ENCODE peak calls at places on chromosome 18, in five cellular contexts. Z is Peyer's patch, H is ascending aorta, L is fibroblast of lung, O is tibial nerve. J is an unnamed sample. For H3K4me1, the result is how much of the 10 kb centered on the place peaks cover.

GRCh38 chr18:26863122-26863879 is 2.2 kb downstream of the AQP4 start:
- DNase-seq in H (no peak), Z (peak), L (no peak), O (no peak), J (peak)

GRCh38 chr18:25467226-25468065 is 115.5 kb upstream of the ZNF521 start:
- DNase-seq in O (no peak), L (peak), Z (no peak), H (peak), J (no peak)

GRCh38 chr18:21851327-21851961 is 110.9 kb downstream of the MIB1 start:
- DNase-seq in L (peak), O (no peak), H (no peak), Z (no peak), J (no peak)

GRCh38 chr18:25921677-25922421 is 168.6 kb downstream of the SS18 start:
- DNase-seq in Z (peak), L (peak), O (no peak), H (no peak), J (no peak)

GRCh38 chr18:26052497-26052896 is 37.9 kb downstream of the SS18 start:
- DNase-seq in L (no peak), H (no peak), Z (no peak), O (no peak), J (no peak)

GRCh38 chr18:10689954-10690302 is 164.1 kb downstream of the NAPG start:
- DNase-seq in O (no peak), L (no peak), H (no peak), Z (no peak), J (no peak)

GRCh38 chr18:61203151-61203550 is 130.1 kb upstream of the CDH20 start:
- DNase-seq in Z (no peak), H (no peak), O (no peak), L (no peak), J (no peak)

GRCh38 chr18:34837769-34838194 is 127.7 kb downstream of the DTNA start:
- DNase-seq in L (peak), O (no peak), H (no peak), Z (no peak), J (no peak)

GRCh38 chr18:56475250-56475649 is 163.1 kb downstream of the TXNL1 start:
- DNase-seq in L (no peak), O (no peak), H (no peak), Z (no peak), J (no peak)

GRCh38 chr18:61831071-61831470 is 61.7 kb downstream of the RNF152 start:
- DNase-seq in O (no peak), Z (no peak), H (no peak), L (peak), J (no peak)

GRCh38 chr18:74951165-74951760 is 257.7 kb downstream of the PTGR3 start:
- DNase-seq in L (peak), O (peak), H (no peak), Z (no peak), J (peak)

GRCh38 chr18:25409971-25410370 is 58.0 kb upstream of the ZNF521 start:
- DNase-seq in O (no peak), L (no peak), Z (no peak), H (no peak), J (no peak)

GRCh38 chr18:59814872-59815271 is 84.9 kb upstream of the PMAIP1 start:
- DNase-seq in H (no peak), Z (no peak), L (peak), O (no peak), J (no peak)

GRCh38 chr18:5091741-5092140 is 105.3 kb downstream of the AKAIN1 start:
- DNase-seq in O (no peak), Z (no peak), H (no peak), L (no peak), J (no peak)

GRCh38 chr18:38427234-38427633 is 861.6 kb upstream of the CELF4 start:
- DNase-seq in L (no peak), Z (no peak), H (no peak), O (no peak), J (no peak)

GRCh38 chr18:34659579-34660517 is 50.2 kb upstream of the DTNA start:
- DNase-seq in L (peak), Z (peak), H (peak), O (peak), J (peak)

GRCh38 chr18:31050635-31051034 is 8.1 kb upstream of the DSC3 start:
- DNase-seq in O (no peak), H (no peak), Z (no peak), L (no peak), J (no peak)

GRCh38 chr18:4230450-4231168 is 224.5 kb downstream of the DLGAP1 start:
- DNase-seq in H (no peak), Z (no peak), O (no peak), L (no peak), J (no peak)

GRCh38 chr18:50104421-50104820 is 90.5 kb downstream of the MYO5B start:
- DNase-seq in Z (no peak), L (no peak), H (no peak), O (no peak), J (no peak)

GRCh38 chr18:68604256-68604655 is 110.7 kb downstream of the TMX3 start:
- DNase-seq in H (no peak), L (peak), Z (no peak), O (no peak), J (no peak)

GRCh38 chr18:55102508-55102907 is 143.2 kb upstream of the CCDC68 start:
- DNase-seq in L (no peak), Z (no peak), O (no peak), H (no peak), J (no peak)

GRCh38 chr18:42024131-42024530 is 69.1 kb downstream of the PIK3C3 start:
- DNase-seq in H (no peak), L (no peak), O (no peak), Z (no peak), J (no peak)

GRCh38 chr18:26637324-26637723 is 89.0 kb upstream of the KCTD1 start:
- DNase-seq in H (no peak), L (no peak), Z (no peak), O (no peak), J (no peak)

GRCh38 chr18:23585007-23585871 is 1.1 kb downstream of the NPC1 start:
- DNase-seq in L (no peak), O (no peak), Z (peak), H (no peak), J (no peak)

GRCh38 chr18:23580677-23581367 is 5.5 kb downstream of the NPC1 start:
- DNase-seq in Z (no peak), L (peak), O (no peak), H (no peak), J (no peak)

GRCh38 chr18:23585897-23586248 is 433 bp downstream of the NPC1 start:
- DNase-seq in O (no peak), L (no peak), Z (no peak), H (no peak), J (no peak)

GRCh38 chr18:23584019-23584970 is 2.0 kb downstream of the NPC1 start:
- DNase-seq in Z (no peak), L (no peak), H (no peak), O (no peak), J (peak)

GRCh38 chr18:23583071-23583865 is 3.0 kb downstream of the NPC1 start:
- DNase-seq in Z (no peak), H (no peak), O (no peak), L (no peak), J (no peak)
- H3K4me1 ChIP-seq in Z (under half), H (under half), O (under half), L (under half), J (half or more)

GRCh38 chr18:37252854-37253396 is 312.7 kb downstream of the CELF4 start:
- DNase-seq in L (no peak), H (no peak), Z (no peak), O (no peak), J (no peak)

GRCh38 chr18:37252342-37252741 is 313.3 kb downstream of the CELF4 start:
- DNase-seq in L (no peak), Z (no peak), H (no peak), O (no peak), J (no peak)

GRCh38 chr18:37254973-37255372 is 310.6 kb downstream of the CELF4 start:
- DNase-seq in Z (no peak), H (no peak), O (no peak), L (no peak), J (no peak)

GRCh38 chr18:37254256-37254880 is 311.2 kb downstream of the CELF4 start:
- DNase-seq in Z (no peak), O (no peak), L (no peak), H (no peak), J (no peak)

DNA sequence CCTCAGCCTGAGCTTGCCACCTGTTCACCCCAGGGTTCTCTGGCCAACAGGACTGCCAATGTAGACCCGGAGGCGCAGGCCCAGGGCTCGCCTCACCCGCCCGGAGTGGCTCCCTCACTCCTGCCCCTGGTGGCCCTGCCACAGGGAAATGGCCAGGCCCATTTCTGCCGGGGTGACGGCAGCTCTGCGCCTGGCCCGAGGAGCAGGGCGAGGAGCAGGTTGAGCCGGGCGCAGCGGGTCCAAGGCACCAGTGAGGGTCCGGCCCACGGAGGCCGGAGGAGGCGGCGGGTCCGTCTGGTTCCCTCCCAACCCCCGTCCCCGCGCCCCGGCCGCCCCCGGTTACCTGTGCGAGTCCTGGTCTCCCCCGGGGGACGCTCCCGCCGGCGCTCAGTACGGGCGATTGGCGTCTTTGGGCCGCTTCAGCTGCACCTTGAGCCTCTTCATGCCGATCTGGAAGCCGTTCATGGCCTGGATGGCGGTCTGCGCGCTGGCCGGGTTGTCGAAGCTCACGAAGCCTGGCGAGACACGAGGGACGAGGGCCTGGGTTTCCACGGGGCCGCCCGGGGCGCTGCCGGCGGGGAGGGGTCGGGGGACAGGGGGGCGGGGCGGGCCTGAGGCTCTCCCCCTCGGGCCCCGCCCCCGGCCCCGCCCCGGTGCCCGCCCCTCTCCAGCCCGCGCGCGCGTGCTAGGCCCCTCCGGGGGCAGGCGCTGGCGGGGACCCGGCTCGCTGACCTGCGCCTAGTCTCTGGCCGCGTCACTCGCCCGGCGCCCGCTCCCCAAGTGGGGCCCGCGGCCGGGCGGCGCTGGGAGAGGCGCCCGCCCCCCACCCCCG is 312.0 kb downstream of the CELF4 start:
- DNase-seq in Z (no peak), O (no peak), L (no peak), H (no peak), J (peak)
- H3K4me3 ChIP-seq in Z (peak), O (no peak), L (no peak), H (peak), J (peak)

DNA sequence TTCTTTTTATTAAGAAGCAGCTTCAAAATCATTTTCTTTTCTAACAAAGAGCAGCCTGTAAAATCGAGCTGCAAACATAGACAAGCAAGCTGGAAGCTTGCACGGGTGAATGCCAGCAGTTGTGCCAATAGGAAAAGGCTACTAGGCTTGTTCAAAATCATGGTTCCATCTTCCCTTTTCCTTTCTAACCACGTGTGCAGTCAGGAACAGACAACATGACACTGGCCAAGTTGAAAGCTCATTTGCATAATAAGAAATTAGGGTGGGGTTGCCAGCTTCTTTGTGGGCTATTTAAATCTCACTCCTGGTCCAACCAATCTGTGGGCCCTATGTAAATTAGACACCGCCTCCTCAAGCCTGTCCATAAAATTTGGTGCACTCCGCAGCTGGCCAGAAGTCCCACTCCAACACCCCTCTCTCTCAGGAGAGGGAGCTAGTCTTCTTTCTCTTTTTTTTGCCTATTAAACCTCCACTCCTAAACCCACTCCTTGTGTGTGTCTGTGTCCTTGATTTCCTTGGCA is 1948.4 kb upstream of the PIK3C3 start:
- DNase-seq in O (no peak), H (no peak), L (no peak), Z (no peak), J (no peak)
- TF ChIP-seq CTCF in O (no peak), H (no peak), L (no peak), Z (no peak), J (no peak)

DNA sequence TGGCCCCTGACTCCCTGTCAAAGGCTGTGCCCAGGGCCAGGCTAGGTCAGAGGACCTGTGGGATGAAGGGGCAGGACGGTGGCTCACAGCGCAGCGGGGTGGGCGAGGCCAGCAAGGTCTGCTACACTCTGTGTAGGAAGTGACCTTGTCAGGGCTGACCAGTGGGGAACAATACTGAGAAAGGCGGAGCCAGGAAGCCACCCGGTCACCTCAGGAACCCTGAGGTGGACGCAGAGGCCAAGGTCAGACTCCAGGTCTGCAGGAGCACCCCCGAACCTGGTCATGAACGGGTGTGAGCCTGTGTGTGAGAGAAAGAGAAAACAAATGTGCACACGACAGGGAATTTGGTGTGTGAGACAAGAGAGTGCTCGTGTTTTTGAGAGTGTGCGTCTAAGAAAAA is 72.3 kb downstream of the SMAD7 start:
- DNase-seq in Z (no peak), H (no peak), O (no peak), L (no peak), J (peak)
- H3K4me1 ChIP-seq in Z (under half), H (under half), O (under half), L (under half), J (under half)

GRCh38 chr18:13136689-13137040 is 81.9 kb upstream of the LDLRAD4 start:
- DNase-seq in O (no peak), H (no peak), L (no peak), Z (no peak), J (no peak)

GRCh38 chr18:13138822-13139139 is 79.8 kb upstream of the LDLRAD4 start:
- DNase-seq in L (no peak), H (no peak), O (no peak), Z (no peak), J (no peak)

GRCh38 chr18:13137939-13138821 is 80.4 kb upstream of the LDLRAD4 start:
- DNase-seq in Z (peak), L (peak), H (peak), O (no peak), J (peak)

GRCh38 chr18:13136056-13136688 is 82.4 kb upstream of the LDLRAD4 start:
- DNase-seq in H (no peak), Z (no peak), L (no peak), O (no peak), J (no peak)

GRCh38 chr18:13137041-13137938 is 81.3 kb upstream of the LDLRAD4 start:
- DNase-seq in O (no peak), L (no peak), Z (peak), H (no peak), J (peak)
- H3K4me3 ChIP-seq in O (peak), L (peak), Z (peak), H (peak), J (peak)

GRCh38 chr18:9679125-9679524 is 29.0 kb upstream of the RAB31 start:
- DNase-seq in O (no peak), L (no peak), Z (no peak), H (no peak), J (no peak)

GRCh38 chr18:9669016-9669415 is 39.1 kb upstream of the RAB31 start:
- DNase-seq in H (no peak), O (no peak), L (no peak), Z (no peak), J (no peak)

GRCh38 chr18:9671214-9671613 is 36.9 kb upstream of the RAB31 start:
- DNase-seq in H (no peak), Z (no peak), O (no peak), L (no peak), J (no peak)

DNA sequence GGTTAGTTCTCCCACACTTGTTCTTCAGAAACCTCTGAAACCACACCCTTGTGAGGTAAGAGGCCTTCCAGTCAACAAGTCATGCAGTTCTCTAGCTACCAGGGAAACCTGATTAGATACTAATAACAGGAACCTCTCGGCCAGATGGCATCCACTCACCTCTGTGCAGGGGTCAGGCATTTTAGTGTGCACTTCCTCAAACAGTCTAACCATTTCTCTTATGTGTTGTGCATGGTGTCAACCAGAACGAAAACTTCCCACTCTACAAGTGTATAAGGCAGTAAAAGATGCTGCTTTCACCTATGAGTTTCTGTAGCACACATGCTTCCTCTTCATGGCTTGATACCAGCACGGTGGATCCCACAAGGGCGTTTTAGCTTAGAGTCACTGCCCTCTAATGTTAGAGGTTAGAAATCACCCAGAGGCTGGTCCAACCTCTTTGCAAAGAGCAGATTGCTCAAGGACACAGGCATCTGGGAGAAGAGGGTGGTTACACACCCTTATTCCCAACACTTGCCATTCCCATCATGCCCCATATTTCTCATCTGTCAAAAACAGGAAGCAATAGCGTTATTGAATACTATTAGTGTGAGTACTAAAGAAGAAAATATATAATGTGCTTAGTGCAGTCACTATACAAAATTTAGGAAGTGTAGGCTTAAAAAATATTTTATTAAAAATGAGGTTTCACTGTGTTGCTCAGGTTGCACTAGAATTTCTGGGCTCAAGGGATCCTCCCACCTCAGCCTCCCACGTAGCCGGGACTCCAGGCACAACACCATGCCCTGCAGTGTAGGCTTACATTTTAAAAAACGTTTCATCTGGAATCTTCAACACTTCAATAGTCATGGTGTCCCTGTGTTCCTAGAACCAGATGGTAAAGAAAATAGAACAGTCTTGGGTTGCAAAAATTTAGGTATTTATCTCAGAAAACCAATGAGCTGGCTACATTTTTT is 34.5 kb upstream of the RAB31 start:
- DNase-seq in L (peak), Z (peak), O (no peak), H (no peak), J (peak)
- TF ChIP-seq CTCF in L (peak), Z (peak), O (no peak), H (peak), J (peak)

J was measured in lower lobe of right lung.